ENCODE peak calls at places on chromosomes 2 and 18, in six cellular contexts. One of them, this sample, is unnamed.
A peak's percentile ranks its signal among the peaks of the same experiment; 100 is the strongest.

GRCh38 chr2:175690113-175690716 is 311.9 kb downstream of the LNPK start:
- DNase-seq in NCI-H524: peak; percentile 50
- DNase-seq in lung microvascular endothelial cell: peak; percentile 81
- DNase-seq in B cell: no peak
- DNase-seq in mesenteric fat pad: no peak
- DNase-seq in naive thymus-derived CD8-positive, alpha-beta T cell: no peak
- DNase-seq in this sample: peak; percentile 15

GRCh38 chr2:173590278-173590811 is 235.7 kb downstream of the CDCA7 start:
- DNase-seq in NCI-H524: peak; percentile 42
- DNase-seq in lung microvascular endothelial cell: peak; percentile 55
- DNase-seq in B cell: no peak
- DNase-seq in mesenteric fat pad: no peak
- DNase-seq in naive thymus-derived CD8-positive, alpha-beta T cell: no peak
- DNase-seq in this sample: no peak

GRCh38 chr2:112465373-112465772 is 16.6 kb upstream of the TTL start:
- DNase-seq in NCI-H524: no peak
- DNase-seq in lung microvascular endothelial cell: no peak
- DNase-seq in B cell: no peak
- DNase-seq in mesenteric fat pad: no peak
- DNase-seq in naive thymus-derived CD8-positive, alpha-beta T cell: no peak
- DNase-seq in this sample: no peak

GRCh38 chr2:227871375-227871788 is at the start of gene DAW1:
- DNase-seq in NCI-H524: peak; percentile 51
- DNase-seq in lung microvascular endothelial cell: peak; percentile 78
- DNase-seq in B cell: no peak
- DNase-seq in mesenteric fat pad: peak; percentile 92
- DNase-seq in naive thymus-derived CD8-positive, alpha-beta T cell: no peak
- DNase-seq in this sample: no peak

GRCh38 chr18:69839989-69840388 is 107.7 kb downstream of the CD226 start:
- DNase-seq in NCI-H524: no peak
- DNase-seq in lung microvascular endothelial cell: no peak
- DNase-seq in B cell: no peak
- DNase-seq in mesenteric fat pad: no peak
- DNase-seq in naive thymus-derived CD8-positive, alpha-beta T cell: no peak
- DNase-seq in this sample: no peak

GRCh38 chr2:64354857-64355680 is 98.9 kb upstream of the LGALSL start:
- DNase-seq in NCI-H524: no peak
- DNase-seq in lung microvascular endothelial cell: no peak
- DNase-seq in B cell: no peak
- DNase-seq in mesenteric fat pad: no peak
- DNase-seq in naive thymus-derived CD8-positive, alpha-beta T cell: no peak
- DNase-seq in this sample: no peak

GRCh38 chr2:128986026-128986720 is 667.5 kb upstream of the HS6ST1 start:
- DNase-seq in NCI-H524: no peak
- DNase-seq in lung microvascular endothelial cell: no peak
- DNase-seq in B cell: no peak
- DNase-seq in mesenteric fat pad: no peak
- DNase-seq in naive thymus-derived CD8-positive, alpha-beta T cell: no peak
- DNase-seq in this sample: no peak

GRCh38 chr2:8254791-8255447 is 426.9 kb upstream of the ID2 start:
- DNase-seq in NCI-H524: no peak
- DNase-seq in lung microvascular endothelial cell: no peak
- DNase-seq in B cell: no peak
- DNase-seq in mesenteric fat pad: no peak
- DNase-seq in naive thymus-derived CD8-positive, alpha-beta T cell: no peak
- DNase-seq in this sample: no peak

GRCh38 chr2:9021563-9022211 is 18.2 kb upstream of the MBOAT2 start:
- DNase-seq in NCI-H524: peak; percentile 9
- DNase-seq in lung microvascular endothelial cell: no peak
- DNase-seq in B cell: no peak
- DNase-seq in mesenteric fat pad: no peak
- DNase-seq in naive thymus-derived CD8-positive, alpha-beta T cell: no peak
- DNase-seq in this sample: no peak

GRCh38 chr2:71930073-71930681 is 217.5 kb downstream of the CYP26B1 start:
- DNase-seq in NCI-H524: no peak
- DNase-seq in lung microvascular endothelial cell: no peak
- DNase-seq in B cell: no peak
- DNase-seq in mesenteric fat pad: peak; percentile 83
- DNase-seq in naive thymus-derived CD8-positive, alpha-beta T cell: no peak
- DNase-seq in this sample: no peak

GRCh38 chr2:112783187-112783721 is 1.0 kb downstream of the IL1A start:
- DNase-seq in NCI-H524: no peak
- DNase-seq in lung microvascular endothelial cell: peak; percentile 82
- DNase-seq in B cell: no peak
- DNase-seq in mesenteric fat pad: no peak
- DNase-seq in naive thymus-derived CD8-positive, alpha-beta T cell: no peak
- DNase-seq in this sample: no peak

GRCh38 chr18:59649575-59649974 is 47.6 kb downstream of the CCBE1 start:
- DNase-seq in NCI-H524: no peak
- DNase-seq in lung microvascular endothelial cell: no peak
- DNase-seq in B cell: no peak
- DNase-seq in mesenteric fat pad: no peak
- DNase-seq in naive thymus-derived CD8-positive, alpha-beta T cell: no peak
- DNase-seq in this sample: no peak

GRCh38 chr2:100730290-100730868 is 89.6 kb upstream of the NPAS2 start:
- DNase-seq in NCI-H524: peak; percentile 23
- DNase-seq in lung microvascular endothelial cell: peak; percentile 83
- DNase-seq in B cell: no peak
- DNase-seq in mesenteric fat pad: peak; percentile 43
- DNase-seq in naive thymus-derived CD8-positive, alpha-beta T cell: peak; percentile 20
- DNase-seq in this sample: no peak

GRCh38 chr18:39350916-39351315 is 1785.3 kb upstream of the CELF4 start:
- DNase-seq in NCI-H524: no peak
- DNase-seq in lung microvascular endothelial cell: no peak
- DNase-seq in B cell: no peak
- DNase-seq in mesenteric fat pad: no peak
- DNase-seq in naive thymus-derived CD8-positive, alpha-beta T cell: no peak
- DNase-seq in this sample: no peak

GRCh38 chr2:30425326-30425725 is 21.7 kb upstream of the LCLAT1 start:
- DNase-seq in NCI-H524: no peak
- DNase-seq in lung microvascular endothelial cell: no peak
- DNase-seq in B cell: no peak
- DNase-seq in mesenteric fat pad: no peak
- DNase-seq in naive thymus-derived CD8-positive, alpha-beta T cell: no peak
- DNase-seq in this sample: no peak

GRCh38 chr18:13175754-13176210 is 42.8 kb upstream of the LDLRAD4 start:
- DNase-seq in NCI-H524: no peak
- DNase-seq in lung microvascular endothelial cell: peak; percentile 78
- DNase-seq in B cell: no peak
- DNase-seq in mesenteric fat pad: no peak
- DNase-seq in naive thymus-derived CD8-positive, alpha-beta T cell: no peak
- DNase-seq in this sample: no peak

GRCh38 chr2:120722603-120723421 is 12.9 kb upstream of the GLI2 start:
- DNase-seq in NCI-H524: no peak
- DNase-seq in lung microvascular endothelial cell: peak; percentile 55
- DNase-seq in B cell: no peak
- DNase-seq in mesenteric fat pad: peak; percentile 55
- DNase-seq in naive thymus-derived CD8-positive, alpha-beta T cell: no peak
- DNase-seq in this sample: no peak

GRCh38 chr2:527581-527980 is 149.6 kb downstream of the TMEM18 start:
- DNase-seq in NCI-H524: no peak
- DNase-seq in lung microvascular endothelial cell: no peak
- DNase-seq in B cell: no peak
- DNase-seq in mesenteric fat pad: no peak
- DNase-seq in naive thymus-derived CD8-positive, alpha-beta T cell: no peak
- DNase-seq in this sample: no peak

GRCh38 chr2:148568597-148568996 is 76.0 kb upstream of the EPC2 start:
- DNase-seq in NCI-H524: no peak
- DNase-seq in lung microvascular endothelial cell: no peak
- DNase-seq in B cell: no peak
- DNase-seq in mesenteric fat pad: no peak
- DNase-seq in naive thymus-derived CD8-positive, alpha-beta T cell: no peak
- DNase-seq in this sample: no peak

GRCh38 chr2:44920751-44921150 is 20.8 kb upstream of the SIX3 start:
- DNase-seq in NCI-H524: no peak
- DNase-seq in lung microvascular endothelial cell: no peak
- DNase-seq in B cell: no peak
- DNase-seq in mesenteric fat pad: no peak
- DNase-seq in naive thymus-derived CD8-positive, alpha-beta T cell: no peak
- DNase-seq in this sample: no peak

GRCh38 chr2:221969087-221969829 is 329.5 kb downstream of the PAX3 start:
- DNase-seq in NCI-H524: no peak
- DNase-seq in lung microvascular endothelial cell: peak; percentile 15
- DNase-seq in B cell: no peak
- DNase-seq in mesenteric fat pad: no peak
- DNase-seq in naive thymus-derived CD8-positive, alpha-beta T cell: no peak
- DNase-seq in this sample: no peak

GRCh38 chr2:45691600-45691999 is 40.1 kb downstream of the PRKCE start:
- DNase-seq in NCI-H524: no peak
- DNase-seq in lung microvascular endothelial cell: no peak
- DNase-seq in B cell: no peak
- DNase-seq in mesenteric fat pad: no peak
- DNase-seq in naive thymus-derived CD8-positive, alpha-beta T cell: no peak
- DNase-seq in this sample: no peak

GRCh38 chr2:69345434-69345833 is 41.6 kb downstream of the GFPT1 start:
- DNase-seq in NCI-H524: no peak
- DNase-seq in lung microvascular endothelial cell: no peak
- DNase-seq in B cell: no peak
- DNase-seq in mesenteric fat pad: no peak
- DNase-seq in naive thymus-derived CD8-positive, alpha-beta T cell: no peak
- DNase-seq in this sample: no peak

GRCh38 chr2:19746611-19747309 is 155.0 kb downstream of the TTC32 start:
- DNase-seq in NCI-H524: peak; percentile 29
- DNase-seq in lung microvascular endothelial cell: peak; percentile 28
- DNase-seq in B cell: no peak
- DNase-seq in mesenteric fat pad: peak; percentile 71
- DNase-seq in naive thymus-derived CD8-positive, alpha-beta T cell: no peak
- DNase-seq in this sample: no peak

GRCh38 chr2:128494640-128495321 is 176.1 kb upstream of the HS6ST1 start:
- DNase-seq in NCI-H524: no peak
- DNase-seq in lung microvascular endothelial cell: no peak
- DNase-seq in B cell: no peak
- DNase-seq in mesenteric fat pad: peak; percentile 76
- DNase-seq in naive thymus-derived CD8-positive, alpha-beta T cell: no peak
- DNase-seq in this sample: no peak

GRCh38 chr2:104504331-104505073 is 349.4 kb upstream of the POU3F3 start:
- DNase-seq in NCI-H524: no peak
- DNase-seq in lung microvascular endothelial cell: no peak
- DNase-seq in B cell: no peak
- DNase-seq in mesenteric fat pad: no peak
- DNase-seq in naive thymus-derived CD8-positive, alpha-beta T cell: no peak
- DNase-seq in this sample: no peak

GRCh38 chr2:96679843-96680242 is 37.3 kb downstream of the FER1L5 start:
- DNase-seq in NCI-H524: no peak
- DNase-seq in lung microvascular endothelial cell: no peak
- DNase-seq in B cell: no peak
- DNase-seq in mesenteric fat pad: no peak
- DNase-seq in naive thymus-derived CD8-positive, alpha-beta T cell: no peak
- DNase-seq in this sample: no peak

GRCh38 chr2:235514627-235515363 is 21.0 kb downstream of the AGAP1 start:
- DNase-seq in NCI-H524: no peak
- DNase-seq in lung microvascular endothelial cell: no peak
- DNase-seq in B cell: no peak
- DNase-seq in mesenteric fat pad: no peak
- DNase-seq in naive thymus-derived CD8-positive, alpha-beta T cell: no peak
- DNase-seq in this sample: no peak

GRCh38 chr2:197128897-197129296 is 181.7 kb downstream of the ANKRD44 start:
- DNase-seq in NCI-H524: no peak
- DNase-seq in lung microvascular endothelial cell: no peak
- DNase-seq in B cell: no peak
- DNase-seq in mesenteric fat pad: no peak
- DNase-seq in naive thymus-derived CD8-positive, alpha-beta T cell: no peak
- DNase-seq in this sample: no peak

GRCh38 chr2:109523121-109523520 is 90.6 kb downstream of the SEPTIN10 start:
- DNase-seq in NCI-H524: no peak
- DNase-seq in lung microvascular endothelial cell: no peak
- DNase-seq in B cell: peak; percentile 27
- DNase-seq in mesenteric fat pad: no peak
- DNase-seq in naive thymus-derived CD8-positive, alpha-beta T cell: no peak
- DNase-seq in this sample: no peak

GRCh38 chr2:240564571-240565266 is 3.6 kb upstream of the RNPEPL1 start:
- DNase-seq in NCI-H524: no peak
- DNase-seq in lung microvascular endothelial cell: no peak
- DNase-seq in B cell: no peak
- DNase-seq in mesenteric fat pad: peak; percentile 76
- DNase-seq in naive thymus-derived CD8-positive, alpha-beta T cell: no peak
- DNase-seq in this sample: no peak

GRCh38 chr2:72603481-72603880 is 222.4 kb downstream of the EXOC6B start:
- DNase-seq in NCI-H524: no peak
- DNase-seq in lung microvascular endothelial cell: no peak
- DNase-seq in B cell: no peak
- DNase-seq in mesenteric fat pad: no peak
- DNase-seq in naive thymus-derived CD8-positive, alpha-beta T cell: no peak
- DNase-seq in this sample: no peak

This sample was measured in GM19239.